ENCODE peak calls at places on chromosomes 11 and 22, in seven cellular contexts. K is cardiac muscle cell, H is MM.1S, R is WERI-Rb-1, G is adrenal gland, Z is GM23248, D is pancreas. N is an unnamed sample. For H3K27me3, the result is how much of the 10 kb centered on the place peaks cover.

GRCh38 chr22:39240841-39241631 is 3.7 kb downstream of the PDGFB start:
- DNase-seq in K (no peak), H (peak), R (peak), G (peak), Z (peak), D (peak), N (peak)

GRCh38 chr11:102197759-102198158 is 87.5 kb downstream of the YAP1 start:
- DNase-seq in K (peak), H (no peak), R (no peak), G (no peak), Z (no peak), D (no peak), N (no peak)

GRCh38 chr22:27207907-27208306 is 550.5 kb downstream of the MIAT start:
- DNase-seq in K (no peak), H (no peak), R (no peak), G (no peak), Z (peak), D (no peak), N (no peak)

GRCh38 chr11:102254047-102254446 is 63.2 kb upstream of the BIRC3 start:
- DNase-seq in K (no peak), H (no peak), R (no peak), G (no peak), Z (peak), D (no peak), N (no peak)

GRCh38 chr11:2990617-2991476 is 1.3 kb downstream of the NAP1L4 start:
- DNase-seq in K (no peak), H (peak), R (no peak), G (no peak), Z (peak), D (no peak), N (no peak)

GRCh38 chr11:117316197-117316961 is at the start of gene BACE1:
- DNase-seq in K (peak), H (no peak), R (peak), G (peak), Z (peak), D (peak), N (peak)

GRCh38 chr11:101176381-101176780 is 46.8 kb upstream of the PGR start:
- DNase-seq in K (no peak), H (no peak), R (no peak), G (no peak), Z (no peak), D (no peak), N (no peak)

GRCh38 chr11:78985654-78986053 is 411.0 kb upstream of the NARS2 start:
- DNase-seq in K (no peak), H (no peak), R (no peak), G (no peak), Z (no peak), D (no peak), N (no peak)

GRCh38 chr11:12083380-12083779 is 27.0 kb upstream of the MICAL2 start:
- DNase-seq in K (no peak), H (no peak), R (peak), G (no peak), Z (no peak), D (no peak), N (no peak)

GRCh38 chr11:86743223-86744118 is 56.9 kb upstream of the PRSS23 start:
- DNase-seq in K (peak), H (no peak), R (peak), G (peak), Z (peak), D (peak), N (no peak)

GRCh38 chr22:25475554-25476022 is 88.9 kb upstream of the GRK3 start:
- DNase-seq in K (peak), H (no peak), R (no peak), G (no peak), Z (peak), D (no peak), N (no peak)

GRCh38 chr22:49632199-49633009 is 195.3 kb downstream of the BRD1 start:
- DNase-seq in K (peak), H (no peak), R (peak), G (peak), Z (peak), D (peak), N (peak)

GRCh38 chr11:11882539-11882938 is 40.8 kb downstream of the USP47 start:
- DNase-seq in K (no peak), H (no peak), R (no peak), G (no peak), Z (no peak), D (no peak), N (no peak)

DNA sequence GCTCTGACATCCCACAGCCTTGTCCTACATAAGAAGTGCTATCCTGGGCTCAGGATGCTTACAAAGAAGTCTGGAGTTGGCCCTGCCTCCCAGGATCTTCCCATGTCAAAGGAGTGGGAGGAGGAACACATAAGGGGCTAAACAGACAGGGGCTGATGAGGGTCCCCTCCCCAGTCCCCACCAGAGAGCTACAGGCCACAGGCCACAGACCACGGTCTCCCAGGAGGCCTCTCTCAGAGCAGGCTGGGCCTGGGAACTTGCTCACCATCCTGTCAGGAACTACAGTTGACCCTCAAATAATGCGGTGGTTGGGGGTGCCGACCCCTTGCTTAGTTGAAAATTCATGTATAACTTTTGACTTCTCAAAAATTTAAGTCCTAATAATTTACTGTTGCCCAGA is 315.5 kb downstream of the NTM start:
- DNase-seq in K (no peak), H (no peak), R (no peak), G (no peak), Z (no peak), D (no peak), N (no peak)
- H3K27me3 ChIP-seq in K (under half), H (under half), R (under half), G (under half), Z (under half), D (under half), N (half or more)

DNA sequence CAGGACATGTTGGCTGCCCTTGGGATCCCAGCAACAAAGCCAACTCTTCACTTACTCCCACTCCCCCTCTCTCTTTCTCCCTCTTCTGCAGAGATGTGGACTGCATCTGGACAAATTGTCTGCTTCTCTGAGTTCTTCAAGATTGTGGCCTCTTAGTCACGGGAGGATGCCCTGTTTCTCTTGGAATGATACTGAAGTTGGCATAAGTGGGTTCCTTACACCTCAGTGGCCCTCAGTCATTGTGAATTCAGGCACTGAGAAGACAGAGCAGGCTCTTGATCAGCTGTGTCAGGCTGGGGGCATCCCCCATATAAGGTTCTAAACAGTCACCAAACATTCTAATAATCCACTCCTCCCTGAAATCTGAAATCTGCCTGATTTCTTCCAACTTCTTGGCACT is 6.1 kb upstream of the E2F8 start:
- DNase-seq in K (no peak), H (no peak), R (no peak), G (no peak), Z (no peak), D (no peak), N (no peak)
- H3K27me3 ChIP-seq in K (under half), H (under half), R (under half), G (under half), Z (under half), D (under half), N (half or more)

DNA sequence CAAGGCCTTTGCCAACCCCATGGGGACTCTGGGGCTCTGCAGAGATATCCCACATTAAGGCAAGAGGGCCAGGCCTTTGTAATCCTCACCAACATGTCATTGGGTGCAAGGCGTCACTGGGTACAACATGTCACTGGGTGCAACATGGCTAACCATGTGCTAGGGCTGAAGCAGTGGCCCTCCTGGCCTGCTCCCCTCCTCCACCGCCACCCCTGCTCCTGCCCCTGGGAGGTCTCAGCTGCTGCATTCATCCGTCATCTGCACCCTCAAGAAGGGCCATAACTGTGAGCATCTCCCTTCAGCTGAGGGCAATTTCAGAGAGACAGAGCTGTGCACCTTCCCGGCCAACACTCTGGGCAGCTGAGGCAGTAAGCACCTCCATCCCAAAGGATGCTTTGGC is 16.7 kb upstream of the OAF start:
- DNase-seq in K (no peak), H (no peak), R (no peak), G (no peak), Z (no peak), D (no peak), N (no peak)
- H3K27me3 ChIP-seq in K (under half), H (under half), R (under half), G (under half), Z (under half), D (under half), N (under half)

GRCh38 chr22:46320716-46321386 is 14.7 kb upstream of the TRMU start:
- DNase-seq in K (no peak), H (no peak), R (no peak), G (no peak), Z (no peak), D (no peak), N (no peak)
- H3K27me3 ChIP-seq in K (under half), H (under half), R (under half), G (under half), Z (under half), D (under half), N (under half)

N was measured in left ventricle myocardium inferior.